ENCODE peak calls at places on chromosome 4, in seven cellular contexts. A is D341Med; W is ACHN; N is COR-L47; K is activated CD8-positive, alpha-beta memory T cell treated with anti-CD3 and anti-CD28 coated beads for 48 hours; O is NCI-H2029 treated with DMSO at 0.1 percent for 48 hours; Q is fibroblast of the conjunctiva. H is an unnamed sample.

GRCh38 chr4:74527049-74527448 is 82.1 kb downstream of the AREG start:
- DNase-seq in K (no peak), O (no peak), N (no peak), A (no peak), Q (no peak), W (no peak), H (no peak)

GRCh38 chr4:113674251-113674650 is 87.3 kb downstream of the CAMK2D start:
- DNase-seq in O (peak; percentile 40), K (no peak), W (no peak), N (no peak), A (no peak), Q (peak; percentile 10), H (no peak)

GRCh38 chr4:183611210-183611830 is 47.7 kb downstream of the RWDD4 start:
- DNase-seq in A (no peak), N (no peak), O (no peak), Q (no peak), K (no peak), W (no peak), H (no peak)

GRCh38 chr4:158239196-158239595 is 28.9 kb downstream of the TMEM144 start:
- DNase-seq in N (no peak), A (no peak), Q (no peak), K (no peak), O (no peak), W (no peak), H (no peak)

GRCh38 chr4:8553958-8554357 is 26.2 kb upstream of the GPR78 start:
- DNase-seq in A (no peak), K (no peak), N (no peak), W (no peak), O (no peak), Q (no peak), H (no peak)

GRCh38 chr4:156242390-156242789 is 288.7 kb upstream of the CTSO start:
- DNase-seq in K (no peak), W (no peak), Q (no peak), O (no peak), A (no peak), N (no peak), H (no peak)

GRCh38 chr4:155392486-155393184 is 15.9 kb upstream of the MAP9 start:
- DNase-seq in A (no peak), Q (peak; percentile 18), K (no peak), O (no peak), N (no peak), W (peak; percentile 66), H (peak; percentile 34)

GRCh38 chr4:17770845-17771244 is 10.6 kb downstream of the FAM184B start:
- DNase-seq in Q (no peak), W (no peak), K (no peak), A (no peak), N (no peak), O (no peak), H (no peak)

GRCh38 chr4:98381306-98381705 is 120.1 kb downstream of the RAP1GDS1 start:
- DNase-seq in Q (no peak), A (no peak), K (no peak), W (no peak), N (no peak), O (no peak), H (no peak)

GRCh38 chr4:148438047-148438446 is 4.2 kb downstream of the NR3C2 start:
- DNase-seq in A (no peak), Q (no peak), O (no peak), N (no peak), K (no peak), W (no peak), H (no peak)

GRCh38 chr4:100483796-100484195 is 34.0 kb downstream of the EMCN start:
- DNase-seq in O (no peak), A (no peak), K (no peak), Q (no peak), N (no peak), W (no peak), H (no peak)

GRCh38 chr4:110005461-110006056 is 92.9 kb downstream of the EGF start:
- DNase-seq in N (peak; percentile 52), W (peak; percentile 63), O (peak; percentile 59), A (peak; percentile 47), K (no peak), Q (peak; percentile 65), H (no peak)

GRCh38 chr4:148787285-148787684 is 345.1 kb upstream of the NR3C2 start:
- DNase-seq in K (no peak), N (no peak), Q (no peak), O (no peak), W (no peak), A (no peak), H (no peak)

GRCh38 chr4:113141901-113142346 is 92.5 kb downstream of the ANK2 start:
- DNase-seq in K (no peak), O (peak; percentile 93), W (peak; percentile 15), N (peak; percentile 48), A (no peak), Q (no peak), H (peak; percentile 27)

GRCh38 chr4:73896416-73896815 is 27.2 kb downstream of the CXCL1 start:
- DNase-seq in W (no peak), Q (no peak), N (no peak), O (no peak), A (no peak), K (no peak), H (no peak)

GRCh38 chr4:2652415-2653155 is 103.6 kb downstream of the TNIP2 start:
- DNase-seq in O (no peak), A (no peak), N (no peak), K (no peak), Q (no peak), W (no peak), H (no peak)